ENCODE peak calls at places on chromosomes 11 and 22, in six cellular contexts. I is left cardiac atrium; T is Kasumi-1; Q is GM04503; C is activated naive CD4-positive, alpha-beta T cell; R is NAMALWA. S is an unnamed sample.

GRCh38 chr11:119910056-119910455 is 181.1 kb upstream of the NECTIN1 start:
- DNase-seq in R (no peak), T (no peak), C (no peak), I (no peak), Q (no peak), S (no peak)

GRCh38 chr11:99934008-99934407 is 753.1 kb upstream of the ARHGAP42 start:
- DNase-seq in I (no peak), T (no peak), C (no peak), R (no peak), Q (no peak), S (no peak)

GRCh38 chr22:36954251-36955014 is 41.0 kb downstream of the CSF2RB start:
- DNase-seq in C (no peak), R (no peak), T (no peak), Q (no peak), I (no peak), S (no peak)

GRCh38 chr11:17873571-17873970 is 139.0 kb downstream of the KCNC1 start:
- DNase-seq in R (no peak), I (no peak), T (no peak), Q (no peak), C (no peak), S (no peak)

GRCh38 chr11:41307371-41308080 is 151.9 kb downstream of the LRRC4C start:
- DNase-seq in Q (no peak), C (no peak), I (no peak), T (no peak), R (no peak), S (no peak)

GRCh38 chr11:7974668-7975067 is 9.4 kb upstream of the NLRP10 start:
- DNase-seq in Q (no peak), T (no peak), R (no peak), C (no peak), I (no peak), S (no peak)

GRCh38 chr11:78652866-78653265 is 78.2 kb upstream of the NARS2 start:
- DNase-seq in I (no peak), R (no peak), Q (no peak), T (no peak), C (no peak), S (no peak)

GRCh38 chr22:37930270-37930951 is 23.0 kb downstream of the C22orf23 start:
- DNase-seq in R (peak), Q (no peak), T (peak), C (no peak), I (no peak), S (no peak)

GRCh38 chr11:60485987-60486386 is 6.6 kb upstream of the MS4A12 start:
- DNase-seq in T (peak), C (no peak), Q (no peak), I (no peak), R (peak), S (no peak)

GRCh38 chr11:109940816-109941215 is 152.4 kb upstream of the ZC3H12C start:
- DNase-seq in R (no peak), I (no peak), Q (peak), T (no peak), C (no peak), S (no peak)

S was measured in D721Med.